ENCODE peak calls at places on chromosomes 6 and 20, in four cellular contexts. M is fibroblast of pulmonary artery, N is endodermal cell, O is AG04449. X is an unnamed sample.

GRCh38 chr20:9200620-9201019 is 131.7 kb downstream of the PLCB4 start:
- DNase-seq in N (no peak), O (no peak), M (peak), X (no peak)

GRCh38 chr20:33840759-33841438 is 29.8 kb downstream of the CHMP4B start:
- DNase-seq in O (no peak), N (no peak), M (no peak), X (no peak)

GRCh38 chr6:107853226-107853625 is 29.1 kb upstream of the SCML4 start:
- DNase-seq in O (no peak), N (no peak), M (no peak), X (no peak)

GRCh38 chr6:144653885-144654505 is 368.9 kb downstream of the UTRN start:
- DNase-seq in N (no peak), O (no peak), M (no peak), X (no peak)

GRCh38 chr6:133591330-133591729 is 297.6 kb upstream of the TCF21 start:
- DNase-seq in N (no peak), M (no peak), O (peak), X (no peak)

GRCh38 chr20:2507875-2508630 is 662 bp downstream of the ZNF343 start:
- DNase-seq in N (no peak), M (peak), O (no peak), X (no peak)

GRCh38 chr6:57262491-57262890 is 40.4 kb upstream of the RAB23 start:
- DNase-seq in O (no peak), M (no peak), N (no peak), X (no peak)

GRCh38 chr6:117513174-117513573 is 30.7 kb downstream of the DCBLD1 start:
- DNase-seq in O (no peak), M (peak), N (no peak), X (no peak)

GRCh38 chr20:36645998-36646397 is at the start of gene SLA2:
- DNase-seq in N (no peak), M (no peak), O (no peak), X (no peak)

GRCh38 chr6:153130515-153131036 is 506 bp downstream of the RGS17 start:
- DNase-seq in M (no peak), O (no peak), N (peak), X (no peak)

GRCh38 chr20:48284837-48285236 is 499.6 kb upstream of the SULF2 start:
- DNase-seq in N (no peak), M (peak), O (no peak), X (peak)

GRCh38 chr6:12262236-12263061 is 27.7 kb upstream of the EDN1 start:
- DNase-seq in N (no peak), M (no peak), O (no peak), X (no peak)

GRCh38 chr6:49913656-49914055 is 47.3 kb upstream of the CRISP1 start:
- DNase-seq in N (peak), O (no peak), M (no peak), X (no peak)

GRCh38 chr20:2631228-2631627 is 21.2 kb upstream of the NOP56 start:
- DNase-seq in M (no peak), N (no peak), O (no peak), X (no peak)

GRCh38 chr20:33199026-33199425 is 18.1 kb upstream of the BPIFA3 start:
- DNase-seq in M (no peak), O (no peak), N (no peak), X (no peak)

GRCh38 chr6:89375427-89375868 is 22.9 kb upstream of the UBE2J1 start:
- DNase-seq in N (peak), M (no peak), O (no peak), X (peak)

GRCh38 chr6:80446454-80447045 is 340.1 kb downstream of the BCKDHB start:
- DNase-seq in M (no peak), N (no peak), O (no peak), X (no peak)

GRCh38 chr6:62775427-62776022 is 435.7 kb upstream of the FKBP1C start:
- DNase-seq in N (no peak), M (peak), O (no peak), X (no peak)

GRCh38 chr6:161023316-161023715 is 31.7 kb downstream of the MAP3K4 start:
- DNase-seq in N (no peak), M (no peak), O (no peak), X (no peak)

GRCh38 chr6:22071655-22072054 is 225.2 kb downstream of the PRL start:
- DNase-seq in N (no peak), O (peak), M (peak), X (no peak)

GRCh38 chr6:31898200-31899011 is 908 bp upstream of the EHMT2 start:
- DNase-seq in O (no peak), N (peak), M (peak), X (no peak)

GRCh38 chr6:73451166-73452106 is 661 bp downstream of the CGAS start:
- DNase-seq in N (peak), M (peak), O (no peak), X (no peak)

GRCh38 chr6:27795697-27796494 is 116.3 kb downstream of the OR2B2 start:
- DNase-seq in M (peak), N (peak), O (peak), X (no peak)

GRCh38 chr20:12175538-12175937 is 257.8 kb downstream of the BTBD3 start:
- DNase-seq in N (no peak), M (no peak), O (no peak), X (no peak)

GRCh38 chr6:111339294-111339693 is 143.7 kb downstream of the REV3L start:
- DNase-seq in O (no peak), M (no peak), N (no peak), X (no peak)

GRCh38 chr20:37042986-37043972 is 52.5 kb downstream of the RBL1 start:
- DNase-seq in M (no peak), N (no peak), O (no peak), X (no peak)

GRCh38 chr6:167566711-167567141 is 241.8 kb downstream of the TTLL2 start:
- DNase-seq in O (no peak), N (peak), M (no peak), X (no peak)

GRCh38 chr20:24102290-24102689 is 113.7 kb upstream of the GGTLC1 start:
- DNase-seq in M (peak), N (peak), O (no peak), X (no peak)

GRCh38 chr6:47134476-47135189 is 92.5 kb upstream of the ADGRF1 start:
- DNase-seq in O (peak), M (peak), N (no peak), X (peak)

GRCh38 chr6:11785953-11786579 is 7.5 kb upstream of the ADTRP start:
- DNase-seq in N (no peak), O (no peak), M (no peak), X (no peak)

GRCh38 chr6:163529605-163530004 is 115.1 kb downstream of the QKI start:
- DNase-seq in M (peak), N (no peak), O (peak), X (peak)

DNA sequence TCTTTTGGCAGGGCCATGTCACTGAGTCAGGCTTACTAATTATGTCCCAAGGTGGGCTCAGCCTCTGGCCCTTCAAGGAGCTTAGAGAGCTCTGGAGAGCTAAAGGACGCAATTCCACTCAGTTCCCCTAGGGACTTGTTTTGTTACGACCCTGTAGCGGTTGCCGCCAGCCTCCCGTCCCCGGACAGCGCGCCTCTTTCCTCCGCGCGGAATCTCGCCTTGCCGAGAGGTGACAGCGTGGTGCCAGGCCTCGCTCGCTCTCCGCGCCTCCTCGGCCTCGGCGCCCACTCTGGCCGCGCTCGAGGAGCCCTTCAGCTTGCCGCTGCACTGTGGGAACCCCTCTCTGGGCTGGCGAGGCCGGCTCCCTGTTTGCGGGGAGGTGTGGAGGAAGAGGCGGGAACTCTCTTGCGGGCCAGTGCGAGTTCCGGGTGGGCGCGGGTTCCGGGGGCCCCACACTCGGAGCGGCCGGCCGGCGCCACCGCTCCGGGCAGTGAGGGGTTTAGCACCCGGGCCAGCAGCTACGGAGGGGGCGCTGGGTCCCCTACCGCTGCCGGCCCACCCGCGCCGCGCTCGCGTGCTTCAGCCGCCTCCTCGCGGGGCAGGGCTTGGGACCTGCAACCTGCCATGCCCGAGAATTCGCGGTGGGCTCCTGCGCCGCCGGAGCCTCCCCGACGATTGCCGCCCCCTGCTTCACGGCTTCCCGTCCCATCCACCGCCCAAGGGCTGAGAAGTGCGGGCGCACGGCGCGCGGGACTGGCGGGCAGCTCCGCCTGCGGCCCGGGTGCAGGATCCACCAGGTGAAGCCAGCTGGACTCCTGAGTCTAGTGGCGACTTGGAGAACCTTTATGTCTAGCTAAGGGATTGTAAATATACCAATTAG is 9.9 kb upstream of the ZNF311 start:
- DNase-seq in M (peak), O (no peak), N (no peak), X (no peak)
- TF ChIP-seq CTCF in M (no peak), O (no peak), N (peak), X (peak)

DNA sequence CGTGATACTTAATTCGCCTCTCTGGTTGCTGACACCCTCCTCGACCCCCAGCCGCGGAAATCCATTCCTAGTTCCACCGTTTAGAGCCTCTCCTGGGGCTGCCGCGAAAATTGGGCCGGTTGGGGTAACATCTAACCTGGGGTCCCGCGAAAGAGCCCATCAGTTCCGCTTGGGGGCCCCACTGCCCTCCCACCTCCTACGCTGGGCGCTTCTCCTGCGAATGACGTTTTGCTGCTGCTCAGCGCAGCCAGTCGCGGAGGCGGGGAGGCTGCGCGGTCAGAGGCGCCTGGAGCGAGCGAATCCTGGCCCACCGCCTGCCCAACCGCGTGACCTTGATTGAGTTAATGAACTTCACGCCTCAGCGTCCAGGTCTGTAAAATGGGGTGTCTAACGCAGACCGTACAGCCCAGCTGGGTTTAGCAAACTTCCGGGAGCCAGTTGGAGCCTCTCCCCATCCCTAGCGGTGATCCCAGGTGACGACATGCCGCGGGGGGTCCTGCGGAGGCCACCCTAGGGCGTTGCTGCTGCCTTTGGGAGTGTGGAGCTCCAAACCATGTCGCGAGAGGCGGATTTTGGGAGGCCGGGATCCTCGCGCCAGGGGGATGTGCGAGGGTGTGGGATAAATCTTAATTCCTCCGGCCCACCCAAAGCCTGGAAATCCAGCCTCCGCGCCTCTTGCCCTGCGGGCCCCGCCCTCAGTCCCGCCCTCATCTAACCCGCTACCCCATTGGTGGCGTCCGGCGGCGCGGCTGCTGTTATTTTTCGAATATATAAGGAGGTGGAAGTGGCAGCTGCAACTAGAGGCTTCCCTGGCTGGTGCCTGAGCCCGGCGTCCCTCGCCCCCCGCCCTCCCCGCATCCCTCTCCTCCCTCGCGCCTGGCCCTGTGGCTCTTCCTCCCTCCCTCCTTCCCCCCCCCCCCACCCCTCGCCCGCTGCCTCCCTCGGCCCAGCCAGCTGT is at the start of gene CDC25B:
- DNase-seq in M (peak), O (no peak), N (peak), X (no peak)
- TF ChIP-seq CTCF in M (peak), O (peak), N (peak), X (peak)

GRCh38 chr20:44584103-44584690 is 1.8 kb downstream of the PKIG start:
- DNase-seq in M (no peak), O (no peak), N (no peak), X (no peak)
- TF ChIP-seq CTCF in M (no peak), O (no peak), N (no peak), X (no peak)

GRCh38 chr6:100719883-100720682 is 161.0 kb downstream of the ASCC3 start:
- DNase-seq in O (no peak), N (no peak), M (peak), X (no peak)
- TF ChIP-seq CTCF in O (peak), N (peak), M (peak), X (peak)

GRCh38 chr6:157613011-157613522 is 210.0 kb upstream of the SNX9 start:
- DNase-seq in N (no peak), M (peak), O (peak), X (peak)

GRCh38 chr6:157611406-157611805 is 211.6 kb upstream of the SNX9 start:
- DNase-seq in N (no peak), O (no peak), M (no peak), X (no peak)

GRCh38 chr6:157615951-157616350 is 207.1 kb upstream of the SNX9 start:
- DNase-seq in N (no peak), M (no peak), O (no peak), X (no peak)

GRCh38 chr6:157614026-157614484 is 209.0 kb upstream of the SNX9 start:
- DNase-seq in N (no peak), O (no peak), M (no peak), X (no peak)

DNA sequence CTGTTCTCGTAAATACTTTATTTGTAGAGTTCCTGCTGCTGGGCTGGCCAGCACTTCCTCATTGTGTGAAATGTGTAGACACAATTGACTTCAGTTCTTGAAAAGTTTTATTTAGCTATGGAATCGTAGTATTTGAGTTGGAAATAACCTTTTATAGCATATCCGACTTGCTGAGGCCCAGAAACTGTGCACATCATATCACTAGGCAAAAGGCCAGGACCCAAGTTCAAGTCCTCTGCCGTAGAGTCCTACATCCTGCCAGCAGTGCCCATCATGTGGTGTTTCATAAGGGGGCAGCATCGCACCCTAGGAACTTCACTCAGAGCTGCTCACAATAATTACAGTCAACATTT is 207.7 kb upstream of the SNX9 start:
- DNase-seq in O (no peak), N (no peak), M (peak), X (no peak)
- TF ChIP-seq CTCF in O (peak), N (peak), M (no peak), X (peak)

DNA sequence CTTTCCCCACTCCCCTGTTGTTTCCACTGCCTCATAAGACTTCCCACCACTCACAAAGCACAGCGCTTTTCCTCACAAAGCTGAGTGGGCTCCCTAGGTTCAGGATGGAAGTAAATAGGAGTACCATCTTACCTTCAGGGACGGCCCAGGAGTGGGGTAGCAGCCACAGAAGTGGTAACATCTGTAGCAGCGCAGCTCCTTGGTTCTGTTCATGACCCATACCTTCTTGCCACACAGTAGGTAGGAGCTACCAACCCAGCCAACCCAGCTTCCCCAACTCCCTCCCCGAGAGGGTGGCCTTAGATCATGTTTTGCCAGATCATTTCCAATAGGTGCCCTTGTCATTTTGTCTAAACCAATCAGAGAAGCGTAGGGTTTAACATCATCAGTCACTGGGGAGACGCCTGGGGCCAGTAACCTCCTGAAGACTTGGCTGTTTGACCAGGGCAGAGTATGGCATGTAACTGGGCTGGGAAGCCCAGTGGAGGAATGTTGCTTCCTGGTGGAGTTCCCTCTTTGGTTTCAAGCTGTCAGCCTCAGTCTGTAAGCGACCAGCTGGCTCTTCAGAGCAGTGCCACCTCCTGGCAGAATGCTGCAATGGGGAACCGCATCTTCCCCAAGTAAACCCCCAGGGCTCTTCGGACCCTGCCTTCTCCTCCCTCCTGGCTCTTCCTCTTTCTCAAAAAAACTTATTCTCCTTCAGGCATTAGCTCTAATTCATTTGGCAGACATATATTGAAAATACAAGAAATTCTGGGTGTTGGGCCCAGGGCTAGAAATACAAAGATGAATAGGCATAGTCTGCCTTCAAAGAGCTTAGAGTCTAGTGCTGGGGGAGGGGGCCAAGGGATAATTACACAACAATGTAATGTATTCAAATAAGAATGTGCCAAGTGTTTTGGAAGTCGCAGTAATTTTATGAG is at the start of gene HLA-DMA:
- DNase-seq in N (peak), O (peak), M (peak), X (peak)
- TF ChIP-seq CTCF in N (peak), O (peak), M (peak), X (peak)

DNA sequence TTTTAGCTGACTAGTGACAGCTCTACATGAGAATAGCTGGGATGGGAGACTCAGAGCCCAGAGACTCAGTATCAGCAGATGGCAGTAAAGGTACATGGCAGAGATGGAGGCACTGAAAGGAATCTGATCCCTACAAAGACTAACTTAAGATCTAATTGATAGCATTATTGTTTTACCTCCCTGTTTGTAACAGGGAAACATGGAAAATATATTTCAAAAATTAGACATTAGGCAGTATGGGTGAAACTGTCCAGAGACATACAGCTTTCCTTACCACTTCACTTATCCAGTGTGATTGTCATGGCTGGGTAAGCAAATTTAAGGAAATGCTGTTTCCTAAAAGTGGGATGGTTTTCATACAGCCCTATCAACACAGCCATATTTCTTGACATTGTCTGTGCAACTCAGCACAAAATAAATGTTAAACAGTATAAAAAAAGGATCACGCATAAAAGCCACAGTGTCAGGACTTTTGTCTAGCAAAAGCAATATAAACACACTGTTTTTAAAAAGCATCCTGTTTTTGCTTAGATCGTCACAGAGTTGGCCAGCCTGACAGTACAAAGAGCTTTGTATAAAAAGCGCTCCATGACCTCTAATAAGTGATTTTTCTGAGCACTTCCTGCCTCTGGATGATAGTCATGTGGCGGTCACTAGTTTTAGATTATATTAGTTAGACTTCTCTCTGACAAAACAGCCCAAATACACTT is 376.9 kb downstream of the PHF3 start:
- DNase-seq in N (peak), O (no peak), M (peak), X (peak)
- TF ChIP-seq CTCF in N (peak), O (peak), M (peak), X (peak)

X was measured in kidney epithelial cell.